ENCODE peak calls at places on chromosome 12, in nine cellular contexts. K, Z, H, R, T, Q, U, W and F are unnamed samples.

GRCh38 chr12:91256471-91256870 is 73.9 kb upstream of the DCN start:
- DNase-seq in K (peak), Z (no peak), H (no peak), R (no peak), T (no peak), Q (no peak), U (no peak), W (no peak), F (no peak)

GRCh38 chr12:8871067-8871466 is 43.2 kb upstream of the PHC1 start:
- DNase-seq in K (no peak), Z (no peak), H (no peak), R (no peak), T (no peak), Q (no peak), U (no peak), W (no peak), F (no peak)

GRCh38 chr12:108773798-108774788 is 42.8 kb upstream of the CORO1C start:
- DNase-seq in K (peak), Z (peak), H (peak), R (peak), T (peak), Q (peak), U (peak), W (no peak), F (no peak)

GRCh38 chr12:52537101-52537500 is 15.8 kb downstream of the KRT71 start:
- DNase-seq in K (no peak), Z (no peak), H (no peak), R (no peak), T (no peak), Q (no peak), U (no peak), W (no peak), F (no peak)

GRCh38 chr12:46401703-46402102 is 29.1 kb upstream of the SLC38A2 start:
- DNase-seq in K (peak), Z (no peak), H (no peak), R (no peak), T (no peak), Q (no peak), U (no peak), W (no peak), F (no peak)

GRCh38 chr12:71556881-71557280 is 106.8 kb downstream of the ZFC3H1 start:
- DNase-seq in K (peak), Z (peak), H (no peak), R (peak), T (peak), Q (no peak), U (no peak), W (no peak), F (no peak)

GRCh38 chr12:65525501-65526141 is 247.1 kb downstream of the MSRB3 start:
- DNase-seq in K (peak), Z (peak), H (no peak), R (no peak), T (no peak), Q (no peak), U (no peak), W (no peak), F (peak)

GRCh38 chr12:72471806-72472205 is 199.6 kb downstream of the TRHDE start:
- DNase-seq in K (no peak), Z (no peak), H (no peak), R (no peak), T (no peak), Q (no peak), U (no peak), W (no peak), F (no peak)

GRCh38 chr12:54657048-54657696 is 9.0 kb upstream of the DCD start:
- DNase-seq in K (no peak), Z (no peak), H (no peak), R (no peak), T (no peak), Q (no peak), U (no peak), W (no peak), F (peak)

GRCh38 chr12:69243099-69244084 is 4.0 kb downstream of the CPSF6 start:
- DNase-seq in K (no peak), Z (no peak), H (no peak), R (no peak), T (no peak), Q (no peak), U (no peak), W (no peak), F (peak)
- H3K4me3 ChIP-seq in K (no peak), Z (no peak), H (no peak), R (no peak), T (no peak), Q (no peak), U (no peak), W (no peak), F (peak)

GRCh38 chr12:119343130-119343529 is 8.6 kb downstream of the CCDC60 start:
- DNase-seq in K (no peak), Z (no peak), H (peak), R (no peak), T (no peak), Q (no peak), U (no peak), W (no peak), F (no peak)
- TF ChIP-seq CTCF in K (no peak), Z (no peak), H (no peak), R (no peak), T (no peak), Q (no peak), U (no peak), W (no peak), F (no peak)

GRCh38 chr12:113136990-113137511 is 1.5 kb upstream of the RASAL1 start:
- DNase-seq in K (no peak), Z (no peak), H (no peak), R (no peak), T (no peak), Q (no peak), U (no peak), W (no peak), F (no peak)

GRCh38 chr12:113137861-113138783 is 2.6 kb upstream of the RASAL1 start:
- DNase-seq in K (no peak), Z (no peak), H (no peak), R (no peak), T (no peak), Q (no peak), U (no peak), W (no peak), F (no peak)

GRCh38 chr12:113134521-113134951 is 1.0 kb downstream of the RASAL1 start:
- DNase-seq in K (no peak), Z (no peak), H (no peak), R (no peak), T (no peak), Q (no peak), U (no peak), W (no peak), F (no peak)

GRCh38 chr12:113135178-113136127 is at the start of gene RASAL1:
- DNase-seq in K (no peak), Z (no peak), H (no peak), R (no peak), T (peak), Q (peak), U (no peak), W (peak), F (peak)

DNA sequence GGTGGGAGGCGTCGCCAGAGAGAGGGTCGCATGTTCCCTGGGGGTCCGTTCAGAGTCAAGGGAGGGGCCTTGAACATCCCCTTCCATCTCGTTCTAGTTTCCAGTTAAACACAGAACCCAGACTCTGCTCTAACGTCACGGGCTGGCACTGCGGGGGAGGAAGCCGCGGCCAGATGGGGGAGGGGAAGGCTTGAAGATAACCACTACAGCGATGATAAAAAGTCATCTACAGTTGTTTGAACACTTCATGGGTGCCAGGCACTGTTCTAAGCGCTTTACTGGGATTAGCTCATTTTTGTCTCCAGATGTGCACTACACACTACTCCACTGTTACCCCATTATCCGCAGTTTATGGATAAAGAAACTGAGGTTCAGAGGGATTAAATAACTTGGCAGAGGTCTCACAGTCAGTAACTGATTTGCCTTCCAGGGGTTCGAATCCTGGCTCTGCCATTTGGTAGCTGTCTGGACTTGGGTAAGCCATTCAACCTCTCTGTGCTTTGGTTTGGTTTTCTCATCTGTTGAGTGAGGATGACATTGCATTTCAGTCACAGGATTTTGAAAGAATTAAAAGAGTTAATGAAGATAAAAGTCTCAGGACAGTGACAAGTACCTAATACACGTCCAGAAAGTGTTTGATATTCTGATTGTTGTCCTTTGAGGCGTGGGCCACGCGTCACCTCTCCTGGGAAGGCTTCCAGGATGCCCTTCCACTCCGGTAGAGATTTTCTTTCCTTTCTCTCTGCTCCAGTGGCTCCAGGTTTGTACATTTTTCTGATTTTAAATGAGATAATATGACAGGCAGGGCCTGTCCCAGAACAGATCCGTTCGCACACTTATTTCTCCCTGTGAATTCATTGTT is 798 bp upstream of the RASAL1 start:
- DNase-seq in K (peak), Z (no peak), H (no peak), R (no peak), T (peak), Q (peak), U (no peak), W (peak), F (no peak)
- H3K4me3 ChIP-seq in K (no peak), Z (no peak), H (no peak), R (no peak), T (peak), Q (no peak), U (peak), W (peak), F (no peak)

DNA sequence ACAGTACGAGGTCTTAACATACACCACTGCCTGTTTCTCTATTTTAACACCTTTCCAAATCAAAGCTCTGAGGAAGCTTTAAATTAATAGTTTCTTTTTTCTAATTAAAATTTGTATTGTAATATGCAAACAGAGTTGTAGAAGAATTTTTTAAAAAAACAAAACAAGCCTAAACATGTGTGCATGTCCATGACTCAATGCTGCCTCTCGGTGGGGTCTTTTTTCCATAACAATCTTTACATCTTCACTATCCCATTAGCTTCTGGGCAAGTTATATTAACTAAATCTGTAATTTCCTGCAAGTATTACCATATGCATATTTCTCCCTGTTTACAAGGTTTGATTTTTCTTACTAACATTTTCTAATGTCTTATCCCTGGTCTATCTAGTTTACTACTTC is 143.9 kb upstream of the NAV3 start:
- DNase-seq in K (peak), Z (no peak), H (no peak), R (peak), T (no peak), Q (no peak), U (no peak), W (no peak), F (no peak)
- TF ChIP-seq CTCF in K (no peak), Z (peak), H (no peak), R (peak), T (no peak), Q (no peak), U (no peak), W (no peak), F (no peak)

GRCh38 chr12:57235012-57235727 is 5.7 kb downstream of the SHMT2 start:
- DNase-seq in K (peak), Z (no peak), H (no peak), R (no peak), T (no peak), Q (no peak), U (peak), W (no peak), F (no peak)

GRCh38 chr12:57236925-57237652 is 7.6 kb downstream of the SHMT2 start:
- DNase-seq in K (no peak), Z (no peak), H (no peak), R (no peak), T (no peak), Q (no peak), U (no peak), W (peak), F (no peak)

GRCh38 chr12:57237653-57237951 is 8.1 kb downstream of the SHMT2 start:
- DNase-seq in K (no peak), Z (no peak), H (no peak), R (no peak), T (no peak), Q (no peak), U (no peak), W (no peak), F (no peak)

GRCh38 chr12:57235728-57236131 is 6.2 kb downstream of the SHMT2 start:
- DNase-seq in K (no peak), Z (no peak), H (no peak), R (no peak), T (no peak), Q (no peak), U (no peak), W (no peak), F (no peak)

DNA sequence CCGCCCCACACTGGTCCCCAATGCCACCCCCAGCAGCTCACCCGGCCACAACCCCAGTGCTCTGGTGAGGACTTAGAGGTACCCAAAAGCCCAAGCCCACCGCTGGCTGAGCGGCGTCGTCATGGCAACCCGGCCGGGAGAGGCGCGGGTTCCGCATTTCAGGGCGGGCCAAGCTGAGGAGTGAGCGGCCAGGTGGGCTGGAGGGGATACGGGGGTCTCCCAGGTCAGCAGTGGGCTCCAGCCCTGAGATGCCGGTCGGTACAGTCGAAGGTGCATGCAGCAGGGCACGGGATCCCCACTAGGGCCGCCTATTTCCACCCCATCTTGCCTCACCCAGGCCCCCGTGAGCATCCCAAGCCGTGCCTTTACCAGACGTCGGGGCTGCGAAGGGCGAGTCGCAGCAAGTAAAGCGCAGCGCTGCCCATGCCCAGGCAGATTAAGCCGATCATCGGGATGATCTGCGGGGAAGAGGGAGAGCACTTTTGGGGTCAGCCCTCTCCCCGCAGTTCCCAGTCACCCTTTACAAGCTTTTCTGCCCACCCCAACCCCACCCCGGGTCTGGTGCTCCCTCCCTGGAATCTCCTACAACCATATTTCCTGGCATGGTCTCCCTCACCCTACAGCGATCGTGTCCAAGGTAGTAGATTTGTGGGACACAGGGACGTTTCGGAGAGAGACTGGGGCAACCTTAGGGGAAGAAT is 6.9 kb downstream of the SHMT2 start:
- DNase-seq in K (no peak), Z (no peak), H (no peak), R (no peak), T (no peak), Q (no peak), U (no peak), W (no peak), F (no peak)
- H3K4me3 ChIP-seq in K (no peak), Z (no peak), H (no peak), R (no peak), T (no peak), Q (no peak), U (peak), W (no peak), F (no peak)

GRCh38 chr12:112564160-112564559 is 145.4 kb downstream of the PTPN11 start:
- DNase-seq in K (no peak), Z (no peak), H (no peak), R (no peak), T (no peak), Q (no peak), U (no peak), W (no peak), F (no peak)
- TF ChIP-seq CTCF in K (no peak), Z (no peak), H (no peak), R (no peak), T (peak), Q (no peak), U (no peak), W (no peak), F (no peak)